ENCODE peak calls at places on chromosome 15, in eight cellular contexts. One of them, this sample, is unnamed.

GRCh38 chr15:68510558-68510957 is 68.2 kb upstream of the CORO2B start:
- DNase-seq in T-helper 17 cell: no peak
- DNase-seq in posterior vena cava: no peak
- DNase-seq in ELF-1: no peak
- DNase-seq in RCC 7860: no peak
- DNase-seq in substantia nigra: no peak
- DNase-seq in germinal center: no peak
- DNase-seq in HEK293T: no peak
- DNase-seq in this sample: no peak

GRCh38 chr15:52464040-52464439 is 64.6 kb downstream of the MYO5A start:
- DNase-seq in T-helper 17 cell: no peak
- DNase-seq in posterior vena cava: no peak
- DNase-seq in ELF-1: no peak
- DNase-seq in RCC 7860: peak; percentile 2
- DNase-seq in substantia nigra: no peak
- DNase-seq in germinal center: no peak
- DNase-seq in HEK293T: no peak
- DNase-seq in this sample: no peak

GRCh38 chr15:51075364-51075763 is 19.3 kb downstream of the TNFAIP8L3 start:
- DNase-seq in T-helper 17 cell: no peak
- DNase-seq in posterior vena cava: no peak
- DNase-seq in ELF-1: no peak
- DNase-seq in RCC 7860: no peak
- DNase-seq in substantia nigra: no peak
- DNase-seq in germinal center: no peak
- DNase-seq in HEK293T: no peak
- DNase-seq in this sample: no peak

GRCh38 chr15:26864664-26865191 is 2.1 kb upstream of the GABRA5 start:
- DNase-seq in T-helper 17 cell: no peak
- DNase-seq in posterior vena cava: no peak
- DNase-seq in ELF-1: peak; percentile 61
- DNase-seq in RCC 7860: no peak
- DNase-seq in substantia nigra: no peak
- DNase-seq in germinal center: no peak
- DNase-seq in HEK293T: peak; percentile 35
- DNase-seq in this sample: peak; percentile 8

GRCh38 chr15:79035111-79035601 is 55.4 kb downstream of the RASGRF1 start:
- DNase-seq in T-helper 17 cell: no peak
- DNase-seq in posterior vena cava: peak; percentile 49
- DNase-seq in ELF-1: peak; percentile 51
- DNase-seq in RCC 7860: no peak
- DNase-seq in substantia nigra: no peak
- DNase-seq in germinal center: no peak
- DNase-seq in HEK293T: no peak
- DNase-seq in this sample: peak; percentile 7

GRCh38 chr15:44029003-44029402 is 166.1 kb downstream of the FRMD5 start:
- DNase-seq in T-helper 17 cell: no peak
- DNase-seq in posterior vena cava: no peak
- DNase-seq in ELF-1: no peak
- DNase-seq in RCC 7860: no peak
- DNase-seq in substantia nigra: no peak
- DNase-seq in germinal center: no peak
- DNase-seq in HEK293T: no peak
- DNase-seq in this sample: no peak

GRCh38 chr15:78414608-78415250 is 23.3 kb upstream of the IREB2 start:
- DNase-seq in T-helper 17 cell: no peak
- DNase-seq in posterior vena cava: no peak
- DNase-seq in ELF-1: no peak
- DNase-seq in RCC 7860: no peak
- DNase-seq in substantia nigra: no peak
- DNase-seq in germinal center: no peak
- DNase-seq in HEK293T: no peak
- DNase-seq in this sample: no peak

GRCh38 chr15:71078506-71079207 is 36.6 kb upstream of the THSD4 start:
- DNase-seq in T-helper 17 cell: no peak
- DNase-seq in posterior vena cava: no peak
- DNase-seq in ELF-1: no peak
- DNase-seq in RCC 7860: no peak
- DNase-seq in substantia nigra: no peak
- DNase-seq in germinal center: no peak
- DNase-seq in HEK293T: no peak
- DNase-seq in this sample: no peak

GRCh38 chr15:93088981-93089854 is at the start of gene RGMA:
- DNase-seq in T-helper 17 cell: no peak
- DNase-seq in posterior vena cava: no peak
- DNase-seq in ELF-1: peak; percentile 48
- DNase-seq in RCC 7860: no peak
- DNase-seq in substantia nigra: no peak
- DNase-seq in germinal center: no peak
- DNase-seq in HEK293T: peak; percentile 64
- DNase-seq in this sample: no peak

GRCh38 chr15:29685156-29686078 is 136.9 kb downstream of the TJP1 start:
- DNase-seq in T-helper 17 cell: no peak
- DNase-seq in posterior vena cava: no peak
- DNase-seq in ELF-1: peak; percentile 0
- DNase-seq in RCC 7860: no peak
- DNase-seq in substantia nigra: no peak
- DNase-seq in germinal center: no peak
- DNase-seq in HEK293T: no peak
- DNase-seq in this sample: peak; percentile 67

GRCh38 chr15:101152914-101153313 is 98.9 kb downstream of the CHSY1 start:
- DNase-seq in T-helper 17 cell: no peak
- DNase-seq in posterior vena cava: peak; percentile 74
- DNase-seq in ELF-1: peak; percentile 64
- DNase-seq in RCC 7860: no peak
- DNase-seq in substantia nigra: no peak
- DNase-seq in germinal center: peak; percentile 54
- DNase-seq in HEK293T: peak; percentile 71
- DNase-seq in this sample: no peak

GRCh38 chr15:44289352-44289790 is 852 bp downstream of the GOLM2 start:
- DNase-seq in T-helper 17 cell: no peak
- DNase-seq in posterior vena cava: no peak
- DNase-seq in ELF-1: no peak
- DNase-seq in RCC 7860: no peak
- DNase-seq in substantia nigra: no peak
- DNase-seq in germinal center: no peak
- DNase-seq in HEK293T: no peak
- DNase-seq in this sample: no peak

GRCh38 chr15:40358492-40359353 is 704 bp downstream of the DISP2 start:
- DNase-seq in T-helper 17 cell: no peak
- DNase-seq in posterior vena cava: peak; percentile 76
- DNase-seq in ELF-1: no peak
- DNase-seq in RCC 7860: no peak
- DNase-seq in substantia nigra: no peak
- DNase-seq in germinal center: no peak
- DNase-seq in HEK293T: no peak
- DNase-seq in this sample: no peak

GRCh38 chr15:68032672-68033071 is 21.4 kb upstream of the PIAS1 start:
- DNase-seq in T-helper 17 cell: no peak
- DNase-seq in posterior vena cava: no peak
- DNase-seq in ELF-1: no peak
- DNase-seq in RCC 7860: no peak
- DNase-seq in substantia nigra: no peak
- DNase-seq in germinal center: no peak
- DNase-seq in HEK293T: no peak
- DNase-seq in this sample: no peak

GRCh38 chr15:89673162-89673506 is 6.0 kb downstream of the PLIN1 start:
- DNase-seq in T-helper 17 cell: no peak
- DNase-seq in posterior vena cava: no peak
- DNase-seq in ELF-1: peak; percentile 87
- DNase-seq in RCC 7860: no peak
- DNase-seq in substantia nigra: no peak
- DNase-seq in germinal center: peak; percentile 68
- DNase-seq in HEK293T: peak; percentile 87
- DNase-seq in this sample: no peak

GRCh38 chr15:63982381-63982854 is 63.9 kb downstream of the DAPK2 start:
- DNase-seq in T-helper 17 cell: no peak
- DNase-seq in posterior vena cava: peak; percentile 37
- DNase-seq in ELF-1: no peak
- DNase-seq in RCC 7860: no peak
- DNase-seq in substantia nigra: no peak
- DNase-seq in germinal center: no peak
- DNase-seq in HEK293T: no peak
- DNase-seq in this sample: no peak

GRCh38 chr15:98151098-98151497 is 190.6 kb downstream of the ARRDC4 start:
- DNase-seq in T-helper 17 cell: no peak
- DNase-seq in posterior vena cava: no peak
- DNase-seq in ELF-1: no peak
- DNase-seq in RCC 7860: no peak
- DNase-seq in substantia nigra: no peak
- DNase-seq in germinal center: no peak
- DNase-seq in HEK293T: no peak
- DNase-seq in this sample: no peak

GRCh38 chr15:59283717-59284336 is 77.2 kb downstream of the LDHAL6B start:
- DNase-seq in T-helper 17 cell: no peak
- DNase-seq in posterior vena cava: no peak
- DNase-seq in ELF-1: peak; percentile 83
- DNase-seq in RCC 7860: peak; percentile 92
- DNase-seq in substantia nigra: no peak
- DNase-seq in germinal center: no peak
- DNase-seq in HEK293T: no peak
- DNase-seq in this sample: no peak

GRCh38 chr15:51619331-51620033 is 3.1 kb downstream of the DMXL2 start:
- DNase-seq in T-helper 17 cell: no peak
- DNase-seq in posterior vena cava: no peak
- DNase-seq in ELF-1: no peak
- DNase-seq in RCC 7860: no peak
- DNase-seq in substantia nigra: no peak
- DNase-seq in germinal center: no peak
- DNase-seq in HEK293T: no peak
- DNase-seq in this sample: no peak

GRCh38 chr15:77144492-77145070 is 73.7 kb upstream of the TSPAN3 start:
- DNase-seq in T-helper 17 cell: no peak
- DNase-seq in posterior vena cava: no peak
- DNase-seq in ELF-1: peak; percentile 17
- DNase-seq in RCC 7860: peak; percentile 45
- DNase-seq in substantia nigra: no peak
- DNase-seq in germinal center: no peak
- DNase-seq in HEK293T: no peak
- DNase-seq in this sample: peak; percentile 91

GRCh38 chr15:79433610-79434009 is 1.5 kb downstream of the MINAR1 start:
- DNase-seq in T-helper 17 cell: no peak
- DNase-seq in posterior vena cava: no peak
- DNase-seq in ELF-1: peak; percentile 67
- DNase-seq in RCC 7860: no peak
- DNase-seq in substantia nigra: no peak
- DNase-seq in germinal center: no peak
- DNase-seq in HEK293T: peak; percentile 30
- DNase-seq in this sample: no peak

GRCh38 chr15:70375006-70375409 is 277.3 kb upstream of the TLE3 start:
- DNase-seq in T-helper 17 cell: no peak
- DNase-seq in posterior vena cava: peak; percentile 82
- DNase-seq in ELF-1: no peak
- DNase-seq in RCC 7860: peak; percentile 69
- DNase-seq in substantia nigra: no peak
- DNase-seq in germinal center: no peak
- DNase-seq in HEK293T: no peak
- DNase-seq in this sample: no peak

GRCh38 chr15:66679657-66680108 is 22.4 kb upstream of the SMAD6 start:
- DNase-seq in T-helper 17 cell: no peak
- DNase-seq in posterior vena cava: no peak
- DNase-seq in ELF-1: peak; percentile 93
- DNase-seq in RCC 7860: no peak
- DNase-seq in substantia nigra: no peak
- DNase-seq in germinal center: no peak
- DNase-seq in HEK293T: peak; percentile 52
- DNase-seq in this sample: no peak

GRCh38 chr15:89898628-89899302 is 5.0 kb upstream of the AP3S2 start:
- DNase-seq in T-helper 17 cell: peak; percentile 19
- DNase-seq in posterior vena cava: no peak
- DNase-seq in ELF-1: peak; percentile 75
- DNase-seq in RCC 7860: peak; percentile 38
- DNase-seq in substantia nigra: no peak
- DNase-seq in germinal center: peak; percentile 76
- DNase-seq in HEK293T: peak; percentile 67
- DNase-seq in this sample: peak; percentile 57

GRCh38 chr15:98609144-98609852 is 39.0 kb upstream of the IGF1R start:
- DNase-seq in T-helper 17 cell: no peak
- DNase-seq in posterior vena cava: no peak
- DNase-seq in ELF-1: peak; percentile 84
- DNase-seq in RCC 7860: peak; percentile 49
- DNase-seq in substantia nigra: no peak
- DNase-seq in germinal center: no peak
- DNase-seq in HEK293T: no peak
- DNase-seq in this sample: peak; percentile 68

GRCh38 chr15:100112636-100113305 is 229.0 kb downstream of the ADAMTS17 start:
- DNase-seq in T-helper 17 cell: no peak
- DNase-seq in posterior vena cava: peak; percentile 64
- DNase-seq in ELF-1: no peak
- DNase-seq in RCC 7860: no peak
- DNase-seq in substantia nigra: no peak
- DNase-seq in germinal center: no peak
- DNase-seq in HEK293T: no peak
- DNase-seq in this sample: no peak

GRCh38 chr15:66831801-66832390 is 129.9 kb downstream of the SMAD6 start:
- DNase-seq in T-helper 17 cell: no peak
- DNase-seq in posterior vena cava: no peak
- DNase-seq in ELF-1: no peak
- DNase-seq in RCC 7860: no peak
- DNase-seq in substantia nigra: no peak
- DNase-seq in germinal center: no peak
- DNase-seq in HEK293T: no peak
- DNase-seq in this sample: no peak